ENCODE peak calls at places on chromosome X, in ten cellular contexts. C is NCI-H345; J is AG04450; B is psoas muscle; L is hippocampal formation; Q is ELR; N is activated naive CD8-positive, alpha-beta T cell treated with anti-CD3 and anti-CD28 coated beads for 36 hours; T is activated T-helper 1 cell treated with Interleukin-2 at 50 U/mL for 16 hours; I is iPS-NIHi11; V is COR-L47. U is an unnamed sample.

GRCh38 chrX:1902901-1903379 is 288.1 kb downstream of the ASMT start:
- DNase-seq in C (no peak), J (no peak), B (no peak), L (no peak), Q (no peak), N (no peak), T (no peak), I (no peak), V (no peak), U (no peak)

GRCh38 chrX:135484636-135485289 is 35.7 kb upstream of the INTS6L start:
- DNase-seq in C (peak), J (no peak), B (no peak), L (peak), Q (peak), N (no peak), T (no peak), I (peak), V (no peak), U (peak)

GRCh38 chrX:108163333-108164082 is 71.9 kb downstream of the ATG4A start:
- DNase-seq in C (no peak), J (no peak), B (no peak), L (no peak), Q (no peak), N (no peak), T (no peak), I (no peak), V (no peak), U (no peak)

GRCh38 chrX:10007604-10008003 is 40.4 kb downstream of the CLDN34 start:
- DNase-seq in C (peak), J (peak), B (no peak), L (no peak), Q (peak), N (no peak), T (no peak), I (no peak), V (no peak), U (no peak)

GRCh38 chrX:49878128-49878833 is 1.0 kb upstream of the USP27X start:
- DNase-seq in C (no peak), J (no peak), B (no peak), L (no peak), Q (no peak), N (no peak), T (no peak), I (no peak), V (no peak), U (no peak)

GRCh38 chrX:1190596-1191145 is 21.8 kb downstream of the CRLF2 start:
- DNase-seq in C (no peak), J (no peak), B (no peak), L (no peak), Q (no peak), N (no peak), T (no peak), I (no peak), V (no peak), U (no peak)

GRCh38 chrX:39766085-39766726 is 331.6 kb downstream of the BCOR start:
- DNase-seq in C (no peak), J (no peak), B (no peak), L (no peak), Q (no peak), N (no peak), T (no peak), I (no peak), V (no peak), U (peak)

GRCh38 chrX:137313627-137314026 is 252.3 kb upstream of the ZIC3 start:
- DNase-seq in C (no peak), J (no peak), B (no peak), L (no peak), Q (no peak), N (peak), T (no peak), I (no peak), V (no peak), U (no peak)

GRCh38 chrX:125378205-125378604 is 58.5 kb downstream of the TEX13C start:
- DNase-seq in C (no peak), J (no peak), B (no peak), L (no peak), Q (no peak), N (no peak), T (no peak), I (no peak), V (no peak), U (no peak)

GRCh38 chrX:50814701-50815476 is 895 bp upstream of the SHROOM4 start:
- DNase-seq in C (no peak), J (no peak), B (no peak), L (peak), Q (peak), N (no peak), T (no peak), I (no peak), V (no peak), U (no peak)

GRCh38 chrX:11407331-11408110 is 114.3 kb downstream of the AMELX start:
- DNase-seq in C (no peak), J (no peak), B (no peak), L (no peak), Q (no peak), N (no peak), T (no peak), I (no peak), V (no peak), U (no peak)

GRCh38 chrX:47358387-47359065 is 11.9 kb upstream of the ZNF157 start:
- DNase-seq in C (no peak), J (no peak), B (no peak), L (no peak), Q (no peak), N (peak), T (peak), I (no peak), V (no peak), U (no peak)

GRCh38 chrX:1582686-1583437 is 8.5 kb upstream of the AKAP17A start:
- DNase-seq in C (peak), J (no peak), B (no peak), L (no peak), Q (peak), N (peak), T (peak), I (no peak), V (no peak), U (peak)

GRCh38 chrX:152658302-152658701 is 20.6 kb downstream of the GABRQ start:
- DNase-seq in C (no peak), J (no peak), B (no peak), L (no peak), Q (no peak), N (no peak), T (no peak), I (peak), V (no peak), U (no peak)

U was measured in effector memory CD8-positive, alpha-beta T cell.